ENCODE peak calls at places on chromosomes 12 and 14, in seven cellular contexts. D is neuronal stem cell, G is H9, I is trophoblast cell, L is IMR-90, Y is mesenchymal stem cell, A is H1. K is an unnamed sample. For H3K4me1, the result is how much of the 10 kb centered on the place peaks cover.

GRCh38 chr12:100720016-100720654 is 74.4 kb upstream of the ANO4 start:
- DNase-seq in L (no peak), G (no peak), A (no peak), D (no peak), I (no peak), Y (peak), K (no peak)

GRCh38 chr12:79151956-79152355 is 287.4 kb downstream of the SYT1 start:
- DNase-seq in G (no peak), A (no peak), D (no peak), I (no peak), Y (no peak), L (peak), K (no peak)

GRCh38 chr12:90899456-90900182 is 55.4 kb downstream of the CCER1 start:
- DNase-seq in L (peak), Y (peak), A (no peak), G (no peak), D (no peak), I (no peak), K (no peak)

GRCh38 chr12:108727868-108728735 is 3.2 kb downstream of the CORO1C start:
- DNase-seq in L (no peak), G (no peak), A (no peak), Y (no peak), I (no peak), D (no peak), K (no peak)

GRCh38 chr12:53059434-53060063 is 9.7 kb downstream of the TNS2 start:
- DNase-seq in I (no peak), G (no peak), D (no peak), L (no peak), Y (no peak), A (no peak), K (no peak)

GRCh38 chr14:87043667-87044200 is 949.2 kb downstream of the GALC start:
- DNase-seq in A (no peak), D (no peak), I (no peak), G (no peak), L (no peak), Y (no peak), K (no peak)

GRCh38 chr12:1812650-1813302 is 7.6 kb upstream of the LRTM2 start:
- DNase-seq in I (peak), G (no peak), D (no peak), L (peak), A (no peak), Y (peak), K (no peak)

GRCh38 chr12:94623161-94623920 is 27.0 kb downstream of the TMCC3 start:
- DNase-seq in D (no peak), A (no peak), L (no peak), I (no peak), Y (no peak), G (no peak), K (no peak)

GRCh38 chr12:49801141-49802063 is 26.8 kb downstream of the NCKAP5L start:
- DNase-seq in G (no peak), A (no peak), Y (no peak), L (no peak), D (no peak), I (no peak), K (no peak)

DNA sequence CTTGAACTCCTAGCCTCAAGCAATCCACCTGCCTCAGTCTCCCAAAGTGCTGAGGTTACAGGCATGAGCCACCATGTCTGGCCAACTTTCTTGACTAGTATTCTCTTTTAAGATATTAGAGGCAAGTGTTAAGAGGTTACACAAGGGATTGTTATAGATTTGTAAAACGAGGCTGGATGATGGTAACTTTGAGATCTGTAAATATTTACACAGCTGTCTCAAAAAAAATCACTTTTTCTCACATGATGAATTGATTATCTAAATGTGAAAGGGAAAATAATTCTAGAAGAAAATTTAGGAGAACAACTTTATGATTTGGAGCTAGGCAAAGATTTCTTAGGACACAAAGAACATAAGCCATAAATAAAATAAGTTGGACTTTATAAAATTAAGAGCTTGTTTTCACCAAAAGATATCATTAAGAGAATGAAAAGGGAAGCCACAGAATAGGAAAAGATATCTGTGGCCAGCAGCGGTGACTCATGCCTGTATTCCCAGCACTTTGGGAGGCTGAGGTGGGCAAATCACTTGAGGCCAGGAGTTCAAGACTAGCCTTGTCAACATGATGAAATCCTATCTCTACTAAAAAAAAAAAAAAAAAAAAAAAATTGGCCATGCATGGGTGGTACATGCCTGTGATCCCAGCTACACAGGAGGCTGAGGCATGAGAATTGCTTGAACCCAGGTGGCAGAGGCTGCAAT is 77.4 kb downstream of the BBS10 start:
- DNase-seq in D (no peak), L (no peak), A (no peak), I (no peak), G (no peak), Y (peak), K (no peak)
- H3K4me1 ChIP-seq in D (under half), L (under half), A (under half), I (under half), G (under half), Y (under half), K (under half)

DNA sequence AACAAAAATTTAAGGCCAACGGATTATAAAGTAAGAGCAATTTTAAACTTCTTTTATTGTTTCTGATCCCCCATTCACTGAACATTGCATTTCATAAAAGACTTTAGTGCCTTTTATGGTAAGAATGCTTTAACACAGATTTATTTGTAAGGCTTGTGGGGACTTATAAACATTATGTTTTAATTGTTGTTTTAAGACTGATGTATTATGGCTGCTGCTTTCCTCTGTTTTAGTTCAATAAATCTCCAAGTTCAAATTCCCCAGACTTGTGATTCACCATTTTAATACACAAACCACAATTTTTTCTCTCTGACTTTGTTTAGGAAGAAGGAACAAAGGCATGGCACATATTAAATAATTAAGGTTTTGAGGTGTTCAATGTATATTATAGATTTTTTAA is 753.4 kb downstream of the SLC6A15 start:
- DNase-seq in Y (peak), A (no peak), D (no peak), G (no peak), L (peak), I (no peak), K (no peak)
- H2AK5ac ChIP-seq in Y (no peak), A (no peak), D (no peak), G (no peak), L (no peak), I (no peak), K (no peak)

DNA sequence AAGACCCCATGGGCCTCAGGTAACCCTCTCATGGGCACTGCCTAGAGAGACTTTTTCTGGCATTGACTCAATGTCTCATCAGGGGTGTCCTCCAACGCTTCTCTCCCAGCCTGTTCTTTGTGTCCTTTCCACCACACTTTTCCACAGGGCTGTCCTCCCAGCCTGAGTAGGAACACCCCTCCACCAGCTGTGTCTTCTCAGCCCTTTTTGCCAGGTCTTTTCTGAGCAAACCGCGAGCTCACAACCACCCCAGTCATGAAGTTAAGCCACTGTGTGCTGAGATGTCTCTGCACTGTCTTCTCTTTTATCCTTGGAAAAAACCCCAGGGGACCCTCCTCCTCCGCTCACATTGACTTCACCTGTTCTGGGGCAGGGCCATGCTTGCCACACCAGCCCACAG is 50.2 kb upstream of the PNMA1 start:
- DNase-seq in Y (peak), D (no peak), G (no peak), A (no peak), I (no peak), L (no peak), K (no peak)
- H3K4me1 ChIP-seq in Y (under half), D (under half), G (under half), A (under half), I (under half), L (under half), K (under half)

GRCh38 chr14:98932436-98933325 is 339.3 kb downstream of the BCL11B start:
- DNase-seq in Y (no peak), L (no peak), G (no peak), I (no peak), A (no peak), D (no peak), K (no peak)
- H2AK5ac ChIP-seq in Y (no peak), L (no peak), G (no peak), I (no peak), A (no peak), D (no peak), K (no peak)

DNA sequence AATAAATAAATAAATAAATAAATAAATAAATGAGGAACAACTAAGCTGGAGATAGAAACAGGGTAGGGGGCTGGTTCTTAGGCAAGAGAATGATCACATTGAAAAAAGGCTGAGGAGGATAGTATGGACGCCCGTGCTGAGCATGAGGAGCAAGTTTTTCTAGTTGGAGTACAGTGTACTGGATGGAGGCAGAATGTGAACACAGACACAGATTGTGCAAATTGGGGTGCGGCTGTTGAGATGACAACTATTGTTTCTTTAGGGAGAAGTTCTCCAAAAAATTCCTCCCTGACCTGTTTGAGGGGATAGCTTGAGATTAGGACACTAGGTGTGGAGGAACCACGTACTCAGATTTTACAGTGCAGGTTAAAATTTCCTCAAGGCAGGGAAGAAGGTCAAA is 979 bp upstream of the BIN2 start:
- DNase-seq in Y (no peak), D (no peak), G (no peak), L (no peak), A (no peak), I (peak), K (no peak)
- H3K4me1 ChIP-seq in Y (under half), D (under half), G (under half), L (under half), A (under half), I (under half), K (under half)

GRCh38 chr14:106393742-106394141 is 867.4 kb downstream of the TMEM121 start:
- DNase-seq in Y (no peak), G (no peak), L (no peak), I (no peak), D (no peak), A (no peak), K (no peak)
- H2AK5ac ChIP-seq in Y (no peak), G (no peak), L (no peak), I (no peak), D (no peak), A (no peak), K (no peak)

GRCh38 chr12:64103821-64104220 is 118.3 kb downstream of the KICS2 start:
- DNase-seq in G (no peak), A (no peak), Y (peak), D (no peak), L (peak), I (no peak), K (no peak)
- H3K4me1 ChIP-seq in G (under half), A (under half), Y (under half), D (under half), L (under half), I (under half), K (under half)

DNA sequence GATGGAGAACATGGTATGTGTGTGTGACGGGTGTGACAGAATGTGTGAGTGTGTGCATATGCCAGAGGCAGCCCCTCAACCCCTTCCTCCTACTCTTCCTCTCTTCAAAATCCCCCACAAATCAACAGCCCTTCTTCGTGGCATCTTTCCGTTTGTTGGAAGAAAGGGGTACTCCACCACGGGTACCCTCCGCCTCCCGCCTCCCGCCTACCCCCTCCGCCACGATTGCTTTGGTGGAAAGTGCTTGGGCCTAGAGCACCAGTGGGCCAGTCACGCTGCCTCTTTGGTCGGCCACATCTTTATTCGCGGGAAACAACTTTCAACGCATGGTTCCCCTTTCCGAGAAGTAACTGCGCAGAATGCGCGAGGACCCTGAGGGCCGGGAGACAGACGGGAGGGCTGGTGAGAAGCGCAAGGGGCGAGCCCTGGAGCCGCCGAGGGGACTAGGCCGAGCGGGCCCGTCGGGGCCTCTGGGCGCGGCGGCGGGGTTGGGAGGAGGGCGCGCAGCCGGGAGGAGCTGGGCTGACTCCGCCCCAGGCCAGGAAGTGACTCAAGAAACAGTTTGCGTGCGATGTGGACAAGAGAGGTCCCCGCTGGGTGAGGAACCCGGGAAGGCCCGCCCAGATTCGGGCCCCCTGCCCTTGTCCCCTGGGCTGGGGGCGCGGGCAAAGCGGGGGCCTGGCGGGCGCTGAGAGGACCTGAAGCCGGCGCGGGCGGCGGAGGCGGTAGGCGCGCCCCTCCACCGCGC is at the start of the genes CBLN3 and KHNYN:
- DNase-seq in L (peak), I (peak), A (no peak), D (peak), G (peak), Y (peak), K (peak)
- H2AK5ac ChIP-seq in L (peak), I (peak), A (no peak), D (peak), G (no peak), Y (peak), K (no peak)